ENCODE peak calls at places on chromosomes 1 and 21, in six cellular contexts. K is PC-9, A is adrenal gland, H is colonic mucosa, P is IMR-90, C is fibroblast of lung. O is an unnamed sample.
A peak's percentile ranks its signal among the peaks of the same experiment; 100 is the strongest.

GRCh38 chr21:44965251-44966022 is 25.6 kb downstream of the SLX9 start:
- DNase-seq in K (no peak), A (no peak), H (no peak), P (peak; percentile 94), C (peak; percentile 85), O (no peak)

GRCh38 chr1:60133848-60134247 is 60.3 kb upstream of the C1orf87 start:
- DNase-seq in K (no peak), A (no peak), H (no peak), P (peak; percentile 35), C (peak; percentile 91), O (peak; percentile 41)

GRCh38 chr1:60169206-60169605 is 95.6 kb upstream of the C1orf87 start:
- DNase-seq in K (no peak), A (no peak), H (no peak), P (no peak), C (peak; percentile 75), O (no peak)

GRCh38 chr21:39659070-39659815 is 46.5 kb downstream of the B3GALT5 start:
- DNase-seq in K (no peak), A (peak; percentile 18), H (peak; percentile 14), P (no peak), C (no peak), O (no peak)

GRCh38 chr1:33036051-33036525 is 595 bp downstream of the AK2 start:
- DNase-seq in K (no peak), A (no peak), H (no peak), P (peak; percentile 19), C (no peak), O (no peak)

GRCh38 chr1:201481761-201482493 is 12.9 kb upstream of the PHLDA3 start:
- DNase-seq in K (peak; percentile 86), A (peak; percentile 95), H (peak; percentile 90), P (peak; percentile 73), C (peak; percentile 72), O (no peak)

GRCh38 chr1:101618900-101619299 is 377.8 kb downstream of the OLFM3 start:
- DNase-seq in K (no peak), A (no peak), H (no peak), P (no peak), C (no peak), O (no peak)

GRCh38 chr1:17075470-17076255 is 21.8 kb upstream of the SDHB start:
- DNase-seq in K (no peak), A (peak; percentile 58), H (peak; percentile 51), P (no peak), C (no peak), O (no peak)

GRCh38 chr1:161487483-161487827 is 17.8 kb upstream of the FCGR2A start:
- DNase-seq in K (peak; percentile 46), A (peak; percentile 81), H (peak; percentile 27), P (peak; percentile 69), C (peak; percentile 39), O (no peak)

GRCh38 chr1:1756661-1757421 is 21.4 kb downstream of the NADK start:
- DNase-seq in K (no peak), A (no peak), H (no peak), P (no peak), C (no peak), O (no peak)

GRCh38 chr1:110040548-110040947 is 6.1 kb downstream of the STRIP1 start:
- DNase-seq in K (no peak), A (no peak), H (no peak), P (no peak), C (no peak), O (no peak)

GRCh38 chr1:204623365-204623893 is 62.1 kb downstream of the LRRN2 start:
- DNase-seq in K (peak; percentile 86), A (peak; percentile 71), H (peak; percentile 56), P (peak; percentile 48), C (peak; percentile 56), O (peak; percentile 28)

GRCh38 chr1:19514391-19514831 is 29.1 kb upstream of the CAPZB start:
- DNase-seq in K (no peak), A (no peak), H (peak; percentile 32), P (peak; percentile 77), C (no peak), O (no peak)

GRCh38 chr1:234154320-234155251 is 218.7 kb upstream of the COA6 start:
- DNase-seq in K (peak; percentile 29), A (no peak), H (no peak), P (peak; percentile 73), C (peak; percentile 77), O (peak; percentile 50)

GRCh38 chr1:97538113-97538512 is 382.7 kb downstream of the DPYD start:
- DNase-seq in K (no peak), A (no peak), H (no peak), P (no peak), C (no peak), O (no peak)

GRCh38 chr1:88998716-88999115 is 6.3 kb upstream of the KYAT3 start:
- DNase-seq in K (no peak), A (no peak), H (no peak), P (peak; percentile 69), C (peak; percentile 53), O (no peak)

GRCh38 chr1:94037392-94038229 is 83.3 kb downstream of the ABCA4 start:
- DNase-seq in K (no peak), A (no peak), H (no peak), P (no peak), C (no peak), O (no peak)

GRCh38 chr1:243488459-243489163 is 232.8 kb downstream of the SDCCAG8 start:
- DNase-seq in K (no peak), A (no peak), H (no peak), P (no peak), C (no peak), O (no peak)

GRCh38 chr1:14100916-14101315 is 400.9 kb downstream of the PRDM2 start:
- DNase-seq in K (no peak), A (no peak), H (no peak), P (no peak), C (no peak), O (no peak)

DNA sequence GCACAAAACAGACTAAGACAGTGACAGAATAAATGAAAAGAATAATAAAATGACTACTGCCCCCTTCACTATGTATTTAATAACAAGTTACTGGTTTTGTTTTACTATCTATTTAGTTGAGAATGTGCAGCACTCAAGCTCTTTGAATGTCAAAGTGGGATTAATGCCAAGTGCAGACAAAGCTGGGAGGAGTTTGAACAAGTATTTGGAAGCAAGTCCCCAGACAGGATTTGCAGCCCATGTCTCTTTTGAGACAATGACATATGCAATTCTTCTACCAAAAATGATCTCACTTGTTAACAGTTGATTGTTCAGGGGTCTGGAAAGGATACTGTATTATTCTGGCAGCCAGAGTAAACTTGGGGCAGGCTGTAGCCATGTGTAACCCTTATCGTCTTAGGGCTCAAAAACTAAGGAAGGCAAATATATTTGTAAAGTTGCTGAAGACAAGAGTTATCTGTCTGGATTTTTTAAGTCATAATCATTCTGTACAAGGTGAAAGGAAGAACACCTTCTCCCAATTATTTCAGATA is 15.8 kb downstream of the COLGALT2 start:
- DNase-seq in K (peak; percentile 33), A (no peak), H (no peak), P (no peak), C (peak; percentile 37), O (no peak)
- H3K4me3 ChIP-seq in K (no peak overlapping the region), A (no peak overlapping the region), H (no peak overlapping the region), P (no peak overlapping the region), C (no peak overlapping the region), O (no peak overlapping the region)

DNA sequence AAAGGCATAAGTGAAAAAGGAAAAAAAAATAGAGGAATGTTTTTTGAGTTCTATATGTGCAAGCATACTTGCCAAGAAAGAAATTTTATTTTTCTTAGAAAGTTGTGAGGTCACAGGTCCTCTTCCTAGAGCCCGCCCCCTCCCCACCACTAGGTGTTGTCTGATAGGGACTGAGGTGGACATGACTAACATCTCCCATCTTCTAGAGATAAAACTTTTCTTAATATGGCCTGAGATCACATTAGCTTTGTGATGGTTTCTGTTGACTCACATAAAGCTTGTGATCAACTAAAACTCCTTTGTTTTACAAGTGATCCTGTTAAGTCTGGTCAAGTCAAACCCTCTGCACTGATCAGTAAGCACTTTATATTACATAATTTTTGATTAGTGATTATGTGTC is 33.4 kb upstream of the CITED4 start:
- DNase-seq in K (no peak), A (no peak), H (no peak), P (no peak), C (no peak), O (no peak)
- TF ChIP-seq CTCF in K (no peak), A (no peak), H (no peak), P (no peak), C (no peak), O (no peak)

DNA sequence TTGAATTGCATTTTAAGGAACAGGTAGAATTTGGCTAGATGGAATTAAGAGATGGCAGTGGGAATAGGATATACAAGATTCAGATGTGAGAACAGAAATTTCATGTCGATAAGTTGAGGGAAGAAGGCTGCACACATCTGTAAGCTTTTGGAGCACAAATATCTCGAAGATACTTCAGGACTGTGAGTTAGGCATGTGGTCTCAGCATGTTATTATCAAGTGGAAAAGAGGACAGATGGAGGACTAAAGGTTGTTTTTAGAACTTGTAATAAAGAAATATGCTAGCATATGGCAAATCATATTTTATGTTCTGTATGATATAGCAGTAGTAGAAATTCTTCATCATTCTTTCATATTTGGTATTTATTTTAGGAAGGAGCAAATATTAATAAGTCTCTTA is 61.5 kb downstream of the KIF1B start:
- DNase-seq in K (no peak), A (no peak), H (no peak), P (no peak), C (no peak), O (no peak)
- H3K36me3 ChIP-seq in K (no peaks in the 10 kb centered on the region), A (peaks cover 32% of the 10 kb centered on the region), H (no peaks in the 10 kb centered on the region), P (peaks cover 27% of the 10 kb centered on the region), C (peaks cover 2% of the 10 kb centered on the region), O (no peaks in the 10 kb centered on the region)

GRCh38 chr21:32245971-32246370 is 32.9 kb downstream of the MIS18A start:
- DNase-seq in K (no peak), A (peak; percentile 9), H (no peak), P (no peak), C (no peak), O (no peak)

GRCh38 chr21:32246571-32246970 is 32.3 kb downstream of the MIS18A start:
- DNase-seq in K (no peak), A (peak; percentile 9), H (no peak), P (no peak), C (no peak), O (no peak)

GRCh38 chr21:32252136-32252535 is 26.7 kb downstream of the MIS18A start:
- DNase-seq in K (no peak), A (no peak), H (no peak), P (no peak), C (no peak), O (no peak)

GRCh38 chr21:32249551-32250280 is 29.1 kb downstream of the MIS18A start:
- DNase-seq in K (no peak), A (no peak), H (no peak), P (no peak), C (no peak), O (no peak)

DNA sequence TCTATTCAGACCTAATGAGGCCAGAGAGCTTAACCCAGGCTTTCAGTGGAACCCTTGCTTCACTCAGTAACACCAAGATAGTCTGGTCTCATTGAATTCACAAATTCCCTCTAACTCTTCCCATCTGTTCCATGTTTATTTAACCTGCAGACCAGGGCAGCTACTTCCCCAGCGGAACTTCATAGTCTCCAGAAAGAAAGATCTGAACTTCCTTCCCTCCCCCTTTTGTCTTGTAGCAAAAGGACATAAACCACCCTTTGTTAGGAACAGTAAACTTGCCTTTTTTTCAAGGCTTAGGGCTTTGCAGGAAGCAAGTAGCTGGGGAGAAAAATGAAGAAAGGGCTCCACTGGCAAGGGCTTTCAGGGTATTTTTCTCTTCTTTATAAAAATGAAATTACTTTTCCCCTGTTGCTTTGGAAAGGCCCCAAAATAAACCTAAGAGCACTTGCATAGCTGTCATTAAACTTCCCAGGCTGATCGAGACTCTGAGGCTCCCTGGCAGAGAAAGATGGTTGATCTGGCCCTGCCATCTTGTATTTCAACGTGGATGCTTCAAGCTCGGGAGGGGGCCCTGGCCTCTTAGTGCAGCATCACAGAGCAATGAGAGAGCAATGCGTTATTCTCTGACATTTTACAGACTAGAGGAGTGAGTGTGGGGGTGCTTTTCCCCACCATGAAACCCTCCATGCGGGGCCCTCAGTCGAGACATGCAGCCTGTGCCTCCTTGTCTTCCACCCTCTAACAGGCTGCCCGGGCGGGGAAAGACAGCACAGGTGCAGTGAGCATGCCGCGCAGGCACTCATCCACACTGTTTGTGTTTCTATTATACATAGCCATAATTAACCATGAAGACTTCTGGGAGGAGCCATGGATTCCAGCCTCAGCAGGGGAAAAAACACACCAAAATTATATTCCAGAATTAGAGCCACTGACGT is 30.0 kb downstream of the MIS18A start:
- DNase-seq in K (no peak), A (no peak), H (no peak), P (peak; percentile 4), C (no peak), O (no peak)
- H3K4me3 ChIP-seq in K (no peak overlapping the region), A (no peak overlapping the region), H (no peak overlapping the region), P (no peak overlapping the region), C (no peak overlapping the region), O (no peak overlapping the region)

O was measured in kidney epithelial cell.